ENCODE peak calls at places on chromosomes 16 and 17, in five cellular contexts. Z, X, P, R and C are unnamed samples.

GRCh38 chr17:29158096-29158495 is 22.1 kb downstream of the MYO18A start:
- DNase-seq in Z (no peak), X (no peak), P (no peak), R (no peak), C (no peak)

GRCh38 chr16:58418026-58418425 is 25.8 kb downstream of the GINS3 start:
- DNase-seq in Z (no peak), X (no peak), P (no peak), R (no peak), C (no peak)

GRCh38 chr16:89023151-89023551 is 46.1 kb upstream of the CBFA2T3 start:
- DNase-seq in Z (peak; percentile 1), X (peak; percentile 41), P (no peak), R (no peak), C (no peak)

GRCh38 chr16:90020260-90020837 is 1.1 kb upstream of the DBNDD1 start:
- DNase-seq in Z (no peak), X (no peak), P (no peak), R (no peak), C (no peak)

GRCh38 chr16:49454426-49455180 is 81.0 kb downstream of the C16orf78 start:
- DNase-seq in Z (no peak), X (peak; percentile 40), P (no peak), R (no peak), C (no peak)

GRCh38 chr17:73998246-73999220 is 204.9 kb upstream of the RPL38 start:
- DNase-seq in Z (peak; percentile 38), X (peak; percentile 79), P (peak; percentile 85), R (no peak), C (peak; percentile 37)

GRCh38 chr16:35492225-35492624 is 2032.8 kb downstream of the TP53TG3F start:
- DNase-seq in Z (no peak), X (no peak), P (no peak), R (no peak), C (no peak)

GRCh38 chr17:46770818-46771600 is 47.5 kb downstream of the WNT3 start:
- DNase-seq in Z (peak; percentile 29), X (peak; percentile 80), P (peak; percentile 68), R (peak; percentile 43), C (peak; percentile 34)

GRCh38 chr16:15966420-15967222 is 17.2 kb downstream of the ABCC1 start:
- DNase-seq in Z (no peak), X (no peak), P (no peak), R (no peak), C (no peak)

GRCh38 chr17:50924800-50925199 is 58.6 kb upstream of the TOB1 start:
- DNase-seq in Z (no peak), X (no peak), P (no peak), R (no peak), C (no peak)

GRCh38 chr16:4052801-4053662 is 63.2 kb downstream of the ADCY9 start:
- DNase-seq in Z (peak; percentile 75), X (peak; percentile 87), P (no peak), R (peak; percentile 75), C (peak; percentile 73)

GRCh38 chr16:1125471-1125870 is 27.4 kb upstream of the CACNA1H start:
- DNase-seq in Z (no peak), X (no peak), P (no peak), R (no peak), C (no peak)

GRCh38 chr16:88449267-88449561 is 3.9 kb upstream of the ZFPM1 start:
- DNase-seq in Z (no peak), X (no peak), P (no peak), R (no peak), C (no peak)

GRCh38 chr17:45958994-45959665 is 39.9 kb upstream of the STH start:
- DNase-seq in Z (no peak), X (no peak), P (no peak), R (no peak), C (no peak)

GRCh38 chr17:64441772-64442549 is 7.0 kb upstream of the MILR1 start:
- DNase-seq in Z (peak; percentile 22), X (no peak), P (no peak), R (peak; percentile 36), C (no peak)

GRCh38 chr17:65703891-65704290 is 142.4 kb upstream of the AXIN2 start:
- DNase-seq in Z (no peak), X (no peak), P (no peak), R (no peak), C (no peak)

GRCh38 chr17:9677411-9677810 is 32.1 kb downstream of the USP43 start:
- DNase-seq in Z (no peak), X (no peak), P (no peak), R (no peak), C (no peak)

GRCh38 chr17:44308320-44308818 is at the start of gene RUNDC3A:
- DNase-seq in Z (peak; percentile 85), X (peak; percentile 91), P (peak; percentile 94), R (peak; percentile 89), C (peak; percentile 83)

GRCh38 chr17:42227849-42228696 is 33.8 kb upstream of the GHDC start:
- DNase-seq in Z (no peak), X (no peak), P (no peak), R (no peak), C (no peak)

GRCh38 chr16:78786635-78787034 is 687.2 kb downstream of the WWOX start:
- DNase-seq in Z (no peak), X (no peak), P (no peak), R (no peak), C (no peak)

GRCh38 chr16:3065069-3065741 is at the start of gene IL32:
- DNase-seq in Z (peak; percentile 61), X (no peak), P (no peak), R (peak; percentile 88), C (peak; percentile 85)

GRCh38 chr17:45888392-45888791 is 6.0 kb upstream of the MAPT start:
- DNase-seq in Z (no peak), X (no peak), P (no peak), R (no peak), C (no peak)

GRCh38 chr16:12729448-12729847 is 74.2 kb downstream of the CPPED1 start:
- DNase-seq in Z (no peak), X (no peak), P (no peak), R (no peak), C (no peak)

GRCh38 chr16:30112197-30113030 is 923 bp downstream of the GDPD3 start:
- DNase-seq in Z (peak; percentile 62), X (peak; percentile 81), P (peak; percentile 85), R (peak; percentile 41), C (peak; percentile 72)

GRCh38 chr17:82772026-82772425 is 20.2 kb downstream of the TBCD start:
- DNase-seq in Z (no peak), X (no peak), P (no peak), R (no peak), C (no peak)

GRCh38 chr17:57955183-57955952 is at the start of gene CUEDC1:
- DNase-seq in Z (peak; percentile 87), X (peak; percentile 94), P (peak; percentile 76), R (peak; percentile 87), C (peak; percentile 77)

GRCh38 chr17:82963104-82963950 is 116.1 kb upstream of the METRNL start:
- DNase-seq in Z (peak; percentile 86), X (peak; percentile 86), P (peak; percentile 95), R (peak; percentile 84), C (peak; percentile 46)

GRCh38 chr17:81416612-81417011 is 21.4 kb downstream of the BAHCC1 start:
- DNase-seq in Z (no peak), X (no peak), P (no peak), R (no peak), C (no peak)

GRCh38 chr16:55436587-55436986 is 42.4 kb upstream of the MMP2 start:
- DNase-seq in Z (no peak), X (no peak), P (no peak), R (no peak), C (no peak)

GRCh38 chr17:82638183-82638773 is 10.0 kb downstream of the WDR45B start:
- DNase-seq in Z (no peak), X (no peak), P (no peak), R (no peak), C (no peak)

DNA sequence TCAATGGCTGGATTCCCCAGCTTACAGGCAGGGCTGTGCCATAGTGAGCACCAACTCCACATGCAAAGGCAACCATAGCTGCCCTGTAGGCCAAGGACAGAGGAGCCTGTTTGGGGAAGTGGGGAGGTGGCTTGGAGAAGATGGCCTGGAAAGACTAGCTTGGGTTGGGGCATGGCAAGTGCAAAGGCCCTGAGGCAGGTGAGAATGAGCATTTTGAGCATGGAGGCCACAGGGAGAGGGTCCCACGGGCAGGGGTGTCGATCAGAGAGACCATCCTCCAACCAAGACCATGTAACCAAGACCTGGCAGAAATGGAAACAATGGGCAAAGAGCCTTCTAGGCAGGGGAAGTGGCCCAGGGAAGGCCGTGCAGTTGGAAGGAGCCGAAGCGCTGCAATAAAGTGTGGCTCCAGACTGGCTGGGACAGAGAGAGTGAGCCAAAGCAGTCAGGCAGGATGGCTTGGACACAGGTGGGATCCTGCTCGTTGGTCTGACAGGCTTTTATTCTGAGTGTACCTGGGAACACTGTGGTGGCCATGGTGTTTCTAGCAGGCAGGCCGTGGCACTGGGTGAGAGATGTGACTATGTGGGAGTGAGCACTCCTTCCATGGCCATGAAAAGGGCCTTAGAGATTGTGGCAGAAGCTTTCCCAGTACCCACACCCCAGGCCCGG is 24.8 kb upstream of the MPRIP start:
- DNase-seq in Z (no peak), X (no peak), P (no peak), R (no peak), C (no peak)
- H3K4me1 ChIP-seq in Z (peaks cover 20% of the 10 kb centered on the region), X (peaks cover 27% of the 10 kb centered on the region), P (no peaks in the 10 kb centered on the region), R (peaks cover 17% of the 10 kb centered on the region), C (peaks cover 32% of the 10 kb centered on the region)

DNA sequence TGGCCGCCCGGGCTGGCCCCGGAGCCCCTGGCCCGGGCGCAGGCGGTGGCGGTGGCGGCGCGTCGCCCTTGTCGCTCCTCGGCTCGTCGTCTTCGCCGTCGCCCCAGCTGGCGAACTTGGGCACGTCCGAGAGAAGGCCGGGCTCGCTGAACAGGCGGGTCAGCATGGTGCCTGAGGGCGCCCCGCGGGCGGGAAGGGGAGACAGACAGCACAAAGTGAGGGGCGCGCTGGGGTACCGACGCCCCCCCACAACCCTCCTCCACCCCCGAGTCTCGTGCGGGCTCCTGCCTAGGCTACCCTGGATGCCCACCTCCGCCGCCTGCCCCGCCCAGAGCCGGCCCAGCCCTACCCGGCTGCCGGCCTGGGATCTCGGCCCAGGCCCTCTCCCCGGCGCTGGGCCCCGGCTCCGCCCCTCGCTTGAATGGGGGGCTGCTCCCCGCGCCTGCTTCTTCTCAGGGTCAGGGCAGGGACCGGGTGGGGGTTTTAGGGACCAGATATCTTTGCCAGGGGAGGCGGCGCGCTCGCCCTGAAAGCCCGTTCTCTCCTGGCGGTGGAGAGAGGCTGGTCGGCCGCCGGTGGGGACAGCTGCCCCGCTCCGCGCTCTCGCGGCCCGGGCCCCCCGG is 1.2 kb downstream of the NEUROD2 start:
- DNase-seq in Z (no peak), X (no peak), P (peak; percentile 56), R (no peak), C (peak; percentile 33)
- H3K27me3 ChIP-seq in Z (peaks cover 100% of the 10 kb centered on the region), X (peaks cover 79% of the 10 kb centered on the region), P (peaks cover 100% of the 10 kb centered on the region), R (peaks cover 72% of the 10 kb centered on the region), C (peaks cover 27% of the 10 kb centered on the region)

GRCh38 chr16:20903889-20904506 is 3.4 kb downstream of the LYRM1 start:
- DNase-seq in Z (no peak), X (no peak), P (no peak), R (no peak), C (no peak)

GRCh38 chr16:20904507-20905079 is 4.0 kb downstream of the LYRM1 start:
- DNase-seq in Z (no peak), X (no peak), P (no peak), R (no peak), C (no peak)

GRCh38 chr16:20905576-20905975 is 5.0 kb downstream of the LYRM1 start:
- DNase-seq in Z (no peak), X (no peak), P (no peak), R (no peak), C (no peak)

GRCh38 chr16:20906225-20906870 is 5.8 kb downstream of the LYRM1 start:
- DNase-seq in Z (no peak), X (no peak), P (no peak), R (no peak), C (no peak)

GRCh38 chr16:20906871-20907255 is 6.3 kb downstream of the LYRM1 start:
- DNase-seq in Z (no peak), X (no peak), P (no peak), R (no peak), C (no peak)
- H3K4me1 ChIP-seq in Z (peaks cover 82% of the 10 kb centered on the region), X (peaks cover 79% of the 10 kb centered on the region), P (peaks cover 26% of the 10 kb centered on the region), R (peaks cover 80% of the 10 kb centered on the region), C (peaks cover 44% of the 10 kb centered on the region)

GRCh38 chr17:49472527-49472926 is 22.6 kb upstream of the NGFR start:
- DNase-seq in Z (no peak), X (no peak), P (no peak), R (peak; percentile 51), C (no peak)
- H3K27me3 ChIP-seq in Z (peaks cover 84% of the 10 kb centered on the region), X (peaks cover 61% of the 10 kb centered on the region), P (peaks cover 42% of the 10 kb centered on the region), R (no peaks in the 10 kb centered on the region), C (no peaks in the 10 kb centered on the region)